ENCODE peak calls at places on chromosome 12, in eight cellular contexts. One of them, this sample, is unnamed.

GRCh38 chr12:103589517-103589916 is 2.4 kb downstream of the STAB2 start:
- DNase-seq in choroid plexus epithelial cell: no peak
- DNase-seq in PC-9: no peak
- DNase-seq in fibroblast of mammary gland: no peak
- DNase-seq in ascending aorta: no peak
- DNase-seq in A673: no peak
- DNase-seq in ovary: no peak
- DNase-seq in transverse colon: no peak
- DNase-seq in this sample: no peak

GRCh38 chr12:88206636-88207035 is 64.5 kb downstream of the TMTC3 start:
- DNase-seq in choroid plexus epithelial cell: peak
- DNase-seq in fibroblast of mammary gland: peak
- DNase-seq in PC-9: no peak
- DNase-seq in A673: no peak
- DNase-seq in ascending aorta: no peak
- DNase-seq in transverse colon: no peak
- DNase-seq in ovary: no peak
- DNase-seq in this sample: no peak

GRCh38 chr12:20602671-20603402 is 92.3 kb upstream of the SLCO1C1 start:
- DNase-seq in ovary: no peak
- DNase-seq in PC-9: no peak
- DNase-seq in fibroblast of mammary gland: peak
- DNase-seq in transverse colon: no peak
- DNase-seq in choroid plexus epithelial cell: peak
- DNase-seq in A673: no peak
- DNase-seq in ascending aorta: no peak
- DNase-seq in this sample: no peak

GRCh38 chr12:13044859-13045384 is 741 bp downstream of the FAM234B start:
- DNase-seq in ascending aorta: no peak
- DNase-seq in PC-9: no peak
- DNase-seq in ovary: no peak
- DNase-seq in transverse colon: no peak
- DNase-seq in A673: no peak
- DNase-seq in choroid plexus epithelial cell: peak
- DNase-seq in fibroblast of mammary gland: peak
- DNase-seq in this sample: no peak

GRCh38 chr12:80531646-80532045 is 87.6 kb downstream of the PTPRQ start:
- DNase-seq in choroid plexus epithelial cell: no peak
- DNase-seq in A673: no peak
- DNase-seq in ascending aorta: no peak
- DNase-seq in fibroblast of mammary gland: no peak
- DNase-seq in transverse colon: no peak
- DNase-seq in PC-9: no peak
- DNase-seq in ovary: no peak
- DNase-seq in this sample: no peak

GRCh38 chr12:29750131-29750927 is 33.4 kb downstream of the TMTC1 start:
- DNase-seq in fibroblast of mammary gland: no peak
- DNase-seq in ascending aorta: no peak
- DNase-seq in choroid plexus epithelial cell: peak
- DNase-seq in ovary: no peak
- DNase-seq in transverse colon: no peak
- DNase-seq in A673: no peak
- DNase-seq in PC-9: no peak
- DNase-seq in this sample: no peak

GRCh38 chr12:76272292-76272691 is 75.9 kb downstream of the BBS10 start:
- DNase-seq in ascending aorta: no peak
- DNase-seq in fibroblast of mammary gland: no peak
- DNase-seq in choroid plexus epithelial cell: no peak
- DNase-seq in ovary: no peak
- DNase-seq in transverse colon: no peak
- DNase-seq in A673: no peak
- DNase-seq in PC-9: no peak
- DNase-seq in this sample: no peak

GRCh38 chr12:64713372-64713771 is 45.8 kb downstream of the GNS start:
- DNase-seq in fibroblast of mammary gland: no peak
- DNase-seq in PC-9: no peak
- DNase-seq in ascending aorta: no peak
- DNase-seq in transverse colon: no peak
- DNase-seq in choroid plexus epithelial cell: no peak
- DNase-seq in ovary: no peak
- DNase-seq in A673: no peak
- DNase-seq in this sample: no peak

GRCh38 chr12:45290218-45290609 is 74.3 kb downstream of the ANO6 start:
- DNase-seq in PC-9: peak
- DNase-seq in ovary: no peak
- DNase-seq in ascending aorta: no peak
- DNase-seq in choroid plexus epithelial cell: peak
- DNase-seq in A673: peak
- DNase-seq in fibroblast of mammary gland: peak
- DNase-seq in transverse colon: no peak
- DNase-seq in this sample: no peak

GRCh38 chr12:47080725-47081502 is 1.2 kb upstream of the AMIGO2 start:
- DNase-seq in choroid plexus epithelial cell: peak
- DNase-seq in A673: peak
- DNase-seq in ascending aorta: peak
- DNase-seq in ovary: peak
- DNase-seq in PC-9: peak
- DNase-seq in fibroblast of mammary gland: peak
- DNase-seq in transverse colon: peak
- DNase-seq in this sample: no peak

GRCh38 chr12:88362439-88362838 is 217.8 kb downstream of the KITLG start:
- DNase-seq in PC-9: no peak
- DNase-seq in transverse colon: no peak
- DNase-seq in ascending aorta: no peak
- DNase-seq in fibroblast of mammary gland: peak
- DNase-seq in A673: no peak
- DNase-seq in choroid plexus epithelial cell: peak
- DNase-seq in ovary: no peak
- DNase-seq in this sample: no peak

GRCh38 chr12:131986361-131986760 is 36.6 kb downstream of the EP400 start:
- DNase-seq in transverse colon: no peak
- DNase-seq in choroid plexus epithelial cell: no peak
- DNase-seq in PC-9: no peak
- DNase-seq in ovary: no peak
- DNase-seq in ascending aorta: no peak
- DNase-seq in A673: no peak
- DNase-seq in fibroblast of mammary gland: no peak
- DNase-seq in this sample: no peak

DNA sequence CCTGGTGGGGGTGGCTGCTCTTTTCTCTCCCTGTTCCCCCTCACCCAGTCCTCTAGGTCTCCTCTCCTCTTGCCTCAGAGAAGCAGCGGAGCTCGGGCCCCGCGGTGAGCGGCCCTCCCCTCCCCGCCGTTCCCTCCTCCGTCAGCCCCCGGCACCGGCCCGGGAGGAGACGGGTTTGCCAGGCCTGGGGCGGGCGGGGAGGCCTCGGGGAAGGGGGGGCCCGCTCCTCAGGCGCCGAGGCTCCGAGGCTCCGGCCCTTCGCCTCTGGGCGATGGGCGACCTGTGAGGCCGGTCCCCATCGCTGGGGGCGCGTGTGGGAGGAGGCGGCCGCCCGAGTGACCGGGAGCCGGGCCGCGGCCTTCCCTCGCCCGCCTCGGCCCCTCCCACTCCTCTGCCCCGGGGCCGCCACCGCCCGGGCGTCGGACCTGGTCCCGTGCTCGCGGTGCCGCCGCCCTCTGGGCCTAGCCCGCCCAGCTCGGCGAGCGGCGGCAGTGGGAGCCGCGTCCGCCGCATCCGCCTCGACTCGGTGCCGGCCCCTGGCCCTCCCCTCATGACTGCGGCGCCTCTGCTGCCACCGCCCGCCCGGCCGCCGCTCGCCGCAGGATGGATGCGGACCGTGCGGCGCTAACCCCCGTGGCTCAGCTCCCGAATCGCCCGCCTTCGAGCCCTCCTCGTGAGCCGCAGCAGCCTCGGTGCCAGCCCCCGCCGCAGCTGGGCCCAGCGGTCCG is 458 bp downstream of the WNK1 start:
- DNase-seq in transverse colon: peak
- DNase-seq in PC-9: peak
- DNase-seq in A673: peak
- DNase-seq in ascending aorta: peak
- DNase-seq in ovary: peak
- DNase-seq in fibroblast of mammary gland: peak
- DNase-seq in choroid plexus epithelial cell: peak
- DNase-seq in this sample: no peak
- TF ChIP-seq CTCF in transverse colon: peak
- TF ChIP-seq CTCF in PC-9: no peak
- TF ChIP-seq CTCF in A673: no peak
- TF ChIP-seq CTCF in ascending aorta: no peak
- TF ChIP-seq CTCF in ovary: no peak
- TF ChIP-seq CTCF in fibroblast of mammary gland: no peak
- TF ChIP-seq CTCF in choroid plexus epithelial cell: no peak
- TF ChIP-seq CTCF in this sample: peak

GRCh38 chr12:8036366-8036765 is 3.9 kb downstream of the FOXJ2 start:
- DNase-seq in transverse colon: no peak
- DNase-seq in A673: no peak
- DNase-seq in ascending aorta: peak
- DNase-seq in PC-9: no peak
- DNase-seq in choroid plexus epithelial cell: no peak
- DNase-seq in ovary: no peak
- DNase-seq in fibroblast of mammary gland: no peak
- DNase-seq in this sample: no peak

GRCh38 chr12:8037947-8038346 is 5.4 kb downstream of the FOXJ2 start:
- DNase-seq in PC-9: no peak
- DNase-seq in ovary: no peak
- DNase-seq in transverse colon: no peak
- DNase-seq in choroid plexus epithelial cell: no peak
- DNase-seq in A673: no peak
- DNase-seq in ascending aorta: no peak
- DNase-seq in fibroblast of mammary gland: no peak
- DNase-seq in this sample: no peak

GRCh38 chr12:8037046-8037663 is 4.6 kb downstream of the FOXJ2 start:
- DNase-seq in choroid plexus epithelial cell: no peak
- DNase-seq in A673: no peak
- DNase-seq in fibroblast of mammary gland: no peak
- DNase-seq in PC-9: no peak
- DNase-seq in ovary: no peak
- DNase-seq in ascending aorta: no peak
- DNase-seq in transverse colon: no peak
- DNase-seq in this sample: no peak

GRCh38 chr12:8035440-8036010 is 3.0 kb downstream of the FOXJ2 start:
- DNase-seq in fibroblast of mammary gland: peak
- DNase-seq in choroid plexus epithelial cell: no peak
- DNase-seq in A673: no peak
- DNase-seq in ovary: no peak
- DNase-seq in ascending aorta: no peak
- DNase-seq in PC-9: peak
- DNase-seq in transverse colon: no peak
- DNase-seq in this sample: no peak

GRCh38 chr12:8038659-8039114 is 6.2 kb downstream of the FOXJ2 start:
- DNase-seq in transverse colon: peak
- DNase-seq in A673: peak
- DNase-seq in ovary: no peak
- DNase-seq in ascending aorta: peak
- DNase-seq in choroid plexus epithelial cell: peak
- DNase-seq in PC-9: no peak
- DNase-seq in fibroblast of mammary gland: peak
- DNase-seq in this sample: no peak
- H3K4me3 ChIP-seq in transverse colon: no peak
- H3K4me3 ChIP-seq in A673: peak
- H3K4me3 ChIP-seq in ovary: peak
- H3K4me3 ChIP-seq in ascending aorta: peak
- H3K4me3 ChIP-seq in choroid plexus epithelial cell: peak
- H3K4me3 ChIP-seq in PC-9: no peak
- H3K4me3 ChIP-seq in fibroblast of mammary gland: peak
- H3K4me3 ChIP-seq in this sample: no peak

GRCh38 chr12:106178582-106178981 is 39.8 kb upstream of the NUAK1 start:
- DNase-seq in choroid plexus epithelial cell: no peak
- DNase-seq in transverse colon: no peak
- DNase-seq in PC-9: peak
- DNase-seq in fibroblast of mammary gland: no peak
- DNase-seq in A673: no peak
- DNase-seq in ovary: no peak
- DNase-seq in ascending aorta: no peak
- DNase-seq in this sample: no peak
- TF ChIP-seq CTCF in choroid plexus epithelial cell: no peak
- TF ChIP-seq CTCF in transverse colon: no peak
- TF ChIP-seq CTCF in PC-9: no peak
- TF ChIP-seq CTCF in fibroblast of mammary gland: no peak
- TF ChIP-seq CTCF in A673: no peak
- TF ChIP-seq CTCF in ovary: no peak
- TF ChIP-seq CTCF in ascending aorta: no peak
- TF ChIP-seq CTCF in this sample: no peak

GRCh38 chr12:26730546-26731085 is 102.4 kb downstream of the ITPR2 start:
- DNase-seq in ovary: no peak
- DNase-seq in ascending aorta: no peak
- DNase-seq in fibroblast of mammary gland: no peak
- DNase-seq in transverse colon: no peak
- DNase-seq in PC-9: no peak
- DNase-seq in choroid plexus epithelial cell: no peak
- DNase-seq in A673: no peak
- DNase-seq in this sample: no peak
- H3K4me3 ChIP-seq in ovary: no peak
- H3K4me3 ChIP-seq in ascending aorta: no peak
- H3K4me3 ChIP-seq in fibroblast of mammary gland: no peak
- H3K4me3 ChIP-seq in transverse colon: no peak
- H3K4me3 ChIP-seq in PC-9: no peak
- H3K4me3 ChIP-seq in choroid plexus epithelial cell: no peak
- H3K4me3 ChIP-seq in A673: no peak
- H3K4me3 ChIP-seq in this sample: no peak

GRCh38 chr12:66555113-66555512 is 123.8 kb downstream of the GRIP1 start:
- DNase-seq in transverse colon: no peak
- DNase-seq in ascending aorta: no peak
- DNase-seq in PC-9: no peak
- DNase-seq in fibroblast of mammary gland: peak
- DNase-seq in choroid plexus epithelial cell: peak
- DNase-seq in ovary: no peak
- DNase-seq in A673: no peak
- DNase-seq in this sample: no peak
- TF ChIP-seq CTCF in transverse colon: no peak
- TF ChIP-seq CTCF in ascending aorta: no peak
- TF ChIP-seq CTCF in PC-9: peak
- TF ChIP-seq CTCF in fibroblast of mammary gland: no peak
- TF ChIP-seq CTCF in choroid plexus epithelial cell: peak
- TF ChIP-seq CTCF in ovary: no peak
- TF ChIP-seq CTCF in A673: no peak
- TF ChIP-seq CTCF in this sample: no peak

GRCh38 chr12:6909421-6910145 is 4.8 kb upstream of the ENO2 start:
- DNase-seq in fibroblast of mammary gland: no peak
- DNase-seq in ovary: no peak
- DNase-seq in transverse colon: no peak
- DNase-seq in PC-9: no peak
- DNase-seq in ascending aorta: no peak
- DNase-seq in A673: no peak
- DNase-seq in choroid plexus epithelial cell: no peak
- DNase-seq in this sample: no peak

GRCh38 chr12:6915023-6915788 is 826 bp downstream of the ENO2 start:
- DNase-seq in PC-9: no peak
- DNase-seq in fibroblast of mammary gland: no peak
- DNase-seq in ascending aorta: no peak
- DNase-seq in ovary: no peak
- DNase-seq in choroid plexus epithelial cell: no peak
- DNase-seq in A673: peak
- DNase-seq in transverse colon: no peak
- DNase-seq in this sample: no peak

GRCh38 chr12:6914246-6914947 is at the start of gene ENO2:
- DNase-seq in PC-9: no peak
- DNase-seq in transverse colon: peak
- DNase-seq in choroid plexus epithelial cell: peak
- DNase-seq in ascending aorta: peak
- DNase-seq in ovary: peak
- DNase-seq in A673: peak
- DNase-seq in fibroblast of mammary gland: peak
- DNase-seq in this sample: no peak

GRCh38 chr12:6915789-6916285 is 1.5 kb downstream of the ENO2 start:
- DNase-seq in transverse colon: no peak
- DNase-seq in A673: no peak
- DNase-seq in ascending aorta: no peak
- DNase-seq in choroid plexus epithelial cell: no peak
- DNase-seq in fibroblast of mammary gland: no peak
- DNase-seq in PC-9: no peak
- DNase-seq in ovary: no peak
- DNase-seq in this sample: no peak

GRCh38 chr12:6912164-6912956 is 2.0 kb upstream of the ENO2 start:
- DNase-seq in ascending aorta: no peak
- DNase-seq in transverse colon: no peak
- DNase-seq in ovary: no peak
- DNase-seq in choroid plexus epithelial cell: no peak
- DNase-seq in fibroblast of mammary gland: no peak
- DNase-seq in A673: no peak
- DNase-seq in PC-9: no peak
- DNase-seq in this sample: no peak
- H3K4me3 ChIP-seq in ascending aorta: no peak
- H3K4me3 ChIP-seq in transverse colon: no peak
- H3K4me3 ChIP-seq in ovary: no peak
- H3K4me3 ChIP-seq in choroid plexus epithelial cell: no peak
- H3K4me3 ChIP-seq in fibroblast of mammary gland: no peak
- H3K4me3 ChIP-seq in A673: no peak
- H3K4me3 ChIP-seq in PC-9: no peak
- H3K4me3 ChIP-seq in this sample: no peak

This sample was measured in Panc1.